ENCODE peak calls at places on chromosomes 16 and 17, in four cellular contexts. One of them, this sample, is unnamed.

GRCh38 chr16:14957576-14958322 is 17.1 kb upstream of the PDXDC1 start:
- DNase-seq in ovary: no peak
- DNase-seq in activated CD4-positive, CD25-positive, alpha-beta regulatory T cell: no peak
- DNase-seq in stimulated activated CD4-positive, alpha-beta T cell treated with anti-CD3 and anti-CD28 coated beads, Interleukin-1b, Interleukin-23, amount 100 ng/mL, for 1 hour: no peak
- DNase-seq in this sample: no peak

GRCh38 chr17:81388091-81388611 is 7.1 kb upstream of the BAHCC1 start:
- DNase-seq in ovary: no peak
- DNase-seq in activated CD4-positive, CD25-positive, alpha-beta regulatory T cell: no peak
- DNase-seq in stimulated activated CD4-positive, alpha-beta T cell treated with anti-CD3 and anti-CD28 coated beads, Interleukin-1b, Interleukin-23, amount 100 ng/mL, for 1 hour: no peak
- DNase-seq in this sample: peak

GRCh38 chr16:86777098-86777946 is 199.0 kb downstream of the FOXL1 start:
- DNase-seq in ovary: no peak
- DNase-seq in activated CD4-positive, CD25-positive, alpha-beta regulatory T cell: no peak
- DNase-seq in stimulated activated CD4-positive, alpha-beta T cell treated with anti-CD3 and anti-CD28 coated beads, Interleukin-1b, Interleukin-23, amount 100 ng/mL, for 1 hour: no peak
- DNase-seq in this sample: no peak

GRCh38 chr17:6523330-6523729 is 33.0 kb downstream of the PITPNM3 start:
- DNase-seq in ovary: no peak
- DNase-seq in activated CD4-positive, CD25-positive, alpha-beta regulatory T cell: no peak
- DNase-seq in stimulated activated CD4-positive, alpha-beta T cell treated with anti-CD3 and anti-CD28 coated beads, Interleukin-1b, Interleukin-23, amount 100 ng/mL, for 1 hour: no peak
- DNase-seq in this sample: no peak

GRCh38 chr16:49349446-49350168 is 24.0 kb upstream of the C16orf78 start:
- DNase-seq in ovary: no peak
- DNase-seq in activated CD4-positive, CD25-positive, alpha-beta regulatory T cell: no peak
- DNase-seq in stimulated activated CD4-positive, alpha-beta T cell treated with anti-CD3 and anti-CD28 coated beads, Interleukin-1b, Interleukin-23, amount 100 ng/mL, for 1 hour: no peak
- DNase-seq in this sample: no peak

GRCh38 chr17:79988163-79988971 is 47.3 kb downstream of the TBC1D16 start:
- DNase-seq in ovary: peak
- DNase-seq in activated CD4-positive, CD25-positive, alpha-beta regulatory T cell: no peak
- DNase-seq in stimulated activated CD4-positive, alpha-beta T cell treated with anti-CD3 and anti-CD28 coated beads, Interleukin-1b, Interleukin-23, amount 100 ng/mL, for 1 hour: no peak
- DNase-seq in this sample: no peak

GRCh38 chr17:77434136-77435114 is 293.7 kb downstream of the SEC14L1 start:
- DNase-seq in ovary: no peak
- DNase-seq in activated CD4-positive, CD25-positive, alpha-beta regulatory T cell: no peak
- DNase-seq in stimulated activated CD4-positive, alpha-beta T cell treated with anti-CD3 and anti-CD28 coated beads, Interleukin-1b, Interleukin-23, amount 100 ng/mL, for 1 hour: no peak
- DNase-seq in this sample: no peak

GRCh38 chr17:7290166-7290565 is 4.3 kb downstream of the YBX2 start:
- DNase-seq in ovary: no peak
- DNase-seq in activated CD4-positive, CD25-positive, alpha-beta regulatory T cell: no peak
- DNase-seq in stimulated activated CD4-positive, alpha-beta T cell treated with anti-CD3 and anti-CD28 coated beads, Interleukin-1b, Interleukin-23, amount 100 ng/mL, for 1 hour: no peak
- DNase-seq in this sample: no peak

GRCh38 chr17:82064433-82065192 is 991 bp downstream of the DUS1L start:
- DNase-seq in ovary: no peak
- DNase-seq in activated CD4-positive, CD25-positive, alpha-beta regulatory T cell: no peak
- DNase-seq in stimulated activated CD4-positive, alpha-beta T cell treated with anti-CD3 and anti-CD28 coated beads, Interleukin-1b, Interleukin-23, amount 100 ng/mL, for 1 hour: no peak
- DNase-seq in this sample: no peak

GRCh38 chr17:58156839-58157803 is 8.9 kb downstream of the OR4D1 start:
- DNase-seq in ovary: no peak
- DNase-seq in activated CD4-positive, CD25-positive, alpha-beta regulatory T cell: peak
- DNase-seq in stimulated activated CD4-positive, alpha-beta T cell treated with anti-CD3 and anti-CD28 coated beads, Interleukin-1b, Interleukin-23, amount 100 ng/mL, for 1 hour: peak
- DNase-seq in this sample: peak

GRCh38 chr16:23031508-23032098 is 117.6 kb downstream of the USP31 start:
- DNase-seq in ovary: no peak
- DNase-seq in activated CD4-positive, CD25-positive, alpha-beta regulatory T cell: no peak
- DNase-seq in stimulated activated CD4-positive, alpha-beta T cell treated with anti-CD3 and anti-CD28 coated beads, Interleukin-1b, Interleukin-23, amount 100 ng/mL, for 1 hour: no peak
- DNase-seq in this sample: no peak

GRCh38 chr16:65531475-65531874 is 409.6 kb upstream of the CDH11 start:
- DNase-seq in ovary: no peak
- DNase-seq in activated CD4-positive, CD25-positive, alpha-beta regulatory T cell: no peak
- DNase-seq in stimulated activated CD4-positive, alpha-beta T cell treated with anti-CD3 and anti-CD28 coated beads, Interleukin-1b, Interleukin-23, amount 100 ng/mL, for 1 hour: no peak
- DNase-seq in this sample: no peak

GRCh38 chr17:2521257-2521656 is 9.6 kb upstream of the METTL16 start:
- DNase-seq in ovary: no peak
- DNase-seq in activated CD4-positive, CD25-positive, alpha-beta regulatory T cell: no peak
- DNase-seq in stimulated activated CD4-positive, alpha-beta T cell treated with anti-CD3 and anti-CD28 coated beads, Interleukin-1b, Interleukin-23, amount 100 ng/mL, for 1 hour: no peak
- DNase-seq in this sample: no peak

GRCh38 chr17:57401556-57402488 is 145.5 kb downstream of the MSI2 start:
- DNase-seq in ovary: no peak
- DNase-seq in activated CD4-positive, CD25-positive, alpha-beta regulatory T cell: no peak
- DNase-seq in stimulated activated CD4-positive, alpha-beta T cell treated with anti-CD3 and anti-CD28 coated beads, Interleukin-1b, Interleukin-23, amount 100 ng/mL, for 1 hour: no peak
- DNase-seq in this sample: no peak

GRCh38 chr17:81101614-81102306 is 63.5 kb upstream of the PVALEF start:
- DNase-seq in ovary: peak
- DNase-seq in activated CD4-positive, CD25-positive, alpha-beta regulatory T cell: peak
- DNase-seq in stimulated activated CD4-positive, alpha-beta T cell treated with anti-CD3 and anti-CD28 coated beads, Interleukin-1b, Interleukin-23, amount 100 ng/mL, for 1 hour: peak
- DNase-seq in this sample: peak

GRCh38 chr16:85316321-85316919 is 204.1 kb upstream of the CIBAR2 start:
- DNase-seq in ovary: no peak
- DNase-seq in activated CD4-positive, CD25-positive, alpha-beta regulatory T cell: peak
- DNase-seq in stimulated activated CD4-positive, alpha-beta T cell treated with anti-CD3 and anti-CD28 coated beads, Interleukin-1b, Interleukin-23, amount 100 ng/mL, for 1 hour: no peak
- DNase-seq in this sample: peak

GRCh38 chr17:38466346-38467315 is 38.4 kb downstream of the ARHGAP23 start:
- DNase-seq in ovary: peak
- DNase-seq in activated CD4-positive, CD25-positive, alpha-beta regulatory T cell: no peak
- DNase-seq in stimulated activated CD4-positive, alpha-beta T cell treated with anti-CD3 and anti-CD28 coated beads, Interleukin-1b, Interleukin-23, amount 100 ng/mL, for 1 hour: no peak
- DNase-seq in this sample: no peak

GRCh38 chr17:74730491-74731346 is 6.3 kb upstream of the RAB37 start:
- DNase-seq in ovary: no peak
- DNase-seq in activated CD4-positive, CD25-positive, alpha-beta regulatory T cell: peak
- DNase-seq in stimulated activated CD4-positive, alpha-beta T cell treated with anti-CD3 and anti-CD28 coated beads, Interleukin-1b, Interleukin-23, amount 100 ng/mL, for 1 hour: no peak
- DNase-seq in this sample: no peak

GRCh38 chr16:641326-642188 is at the start of gene MCRIP2:
- DNase-seq in ovary: peak
- DNase-seq in activated CD4-positive, CD25-positive, alpha-beta regulatory T cell: peak
- DNase-seq in stimulated activated CD4-positive, alpha-beta T cell treated with anti-CD3 and anti-CD28 coated beads, Interleukin-1b, Interleukin-23, amount 100 ng/mL, for 1 hour: peak
- DNase-seq in this sample: no peak

GRCh38 chr16:55078699-55079415 is 148.2 kb downstream of the IRX5 start:
- DNase-seq in ovary: no peak
- DNase-seq in activated CD4-positive, CD25-positive, alpha-beta regulatory T cell: no peak
- DNase-seq in stimulated activated CD4-positive, alpha-beta T cell treated with anti-CD3 and anti-CD28 coated beads, Interleukin-1b, Interleukin-23, amount 100 ng/mL, for 1 hour: no peak
- DNase-seq in this sample: no peak

GRCh38 chr16:50354629-50355456 is 13.9 kb downstream of the BRD7 start:
- DNase-seq in ovary: no peak
- DNase-seq in activated CD4-positive, CD25-positive, alpha-beta regulatory T cell: no peak
- DNase-seq in stimulated activated CD4-positive, alpha-beta T cell treated with anti-CD3 and anti-CD28 coated beads, Interleukin-1b, Interleukin-23, amount 100 ng/mL, for 1 hour: no peak
- DNase-seq in this sample: peak

GRCh38 chr17:75720656-75721462 is at the start of gene ITGB4:
- DNase-seq in ovary: no peak
- DNase-seq in activated CD4-positive, CD25-positive, alpha-beta regulatory T cell: peak
- DNase-seq in stimulated activated CD4-positive, alpha-beta T cell treated with anti-CD3 and anti-CD28 coated beads, Interleukin-1b, Interleukin-23, amount 100 ng/mL, for 1 hour: peak
- DNase-seq in this sample: no peak

GRCh38 chr16:2365895-2366294 is 25.4 kb upstream of the ABCA3 start:
- DNase-seq in ovary: peak
- DNase-seq in activated CD4-positive, CD25-positive, alpha-beta regulatory T cell: no peak
- DNase-seq in stimulated activated CD4-positive, alpha-beta T cell treated with anti-CD3 and anti-CD28 coated beads, Interleukin-1b, Interleukin-23, amount 100 ng/mL, for 1 hour: no peak
- DNase-seq in this sample: no peak

GRCh38 chr17:73798111-73798748 is 154.0 kb upstream of the SDK2 start:
- DNase-seq in ovary: no peak
- DNase-seq in activated CD4-positive, CD25-positive, alpha-beta regulatory T cell: no peak
- DNase-seq in stimulated activated CD4-positive, alpha-beta T cell treated with anti-CD3 and anti-CD28 coated beads, Interleukin-1b, Interleukin-23, amount 100 ng/mL, for 1 hour: no peak
- DNase-seq in this sample: no peak

GRCh38 chr16:85898521-85899442 is at the start of gene IRF8:
- DNase-seq in ovary: no peak
- DNase-seq in activated CD4-positive, CD25-positive, alpha-beta regulatory T cell: peak
- DNase-seq in stimulated activated CD4-positive, alpha-beta T cell treated with anti-CD3 and anti-CD28 coated beads, Interleukin-1b, Interleukin-23, amount 100 ng/mL, for 1 hour: peak
- DNase-seq in this sample: no peak

GRCh38 chr16:85871756-85872155 is 27.2 kb upstream of the IRF8 start:
- DNase-seq in ovary: no peak
- DNase-seq in activated CD4-positive, CD25-positive, alpha-beta regulatory T cell: no peak
- DNase-seq in stimulated activated CD4-positive, alpha-beta T cell treated with anti-CD3 and anti-CD28 coated beads, Interleukin-1b, Interleukin-23, amount 100 ng/mL, for 1 hour: no peak
- DNase-seq in this sample: no peak

GRCh38 chr17:59234631-59235030 is 14.3 kb downstream of the GDPD1 start:
- DNase-seq in ovary: no peak
- DNase-seq in activated CD4-positive, CD25-positive, alpha-beta regulatory T cell: no peak
- DNase-seq in stimulated activated CD4-positive, alpha-beta T cell treated with anti-CD3 and anti-CD28 coated beads, Interleukin-1b, Interleukin-23, amount 100 ng/mL, for 1 hour: no peak
- DNase-seq in this sample: peak

GRCh38 chr17:30323895-30324319 is 9.9 kb downstream of the TMIGD1 start:
- DNase-seq in ovary: no peak
- DNase-seq in activated CD4-positive, CD25-positive, alpha-beta regulatory T cell: no peak
- DNase-seq in stimulated activated CD4-positive, alpha-beta T cell treated with anti-CD3 and anti-CD28 coated beads, Interleukin-1b, Interleukin-23, amount 100 ng/mL, for 1 hour: no peak
- DNase-seq in this sample: no peak

GRCh38 chr17:43665387-43666101 is 3.8 kb upstream of the MEOX1 start:
- DNase-seq in ovary: no peak
- DNase-seq in activated CD4-positive, CD25-positive, alpha-beta regulatory T cell: no peak
- DNase-seq in stimulated activated CD4-positive, alpha-beta T cell treated with anti-CD3 and anti-CD28 coated beads, Interleukin-1b, Interleukin-23, amount 100 ng/mL, for 1 hour: no peak
- DNase-seq in this sample: no peak

GRCh38 chr17:78284146-78284545 is 52.7 kb downstream of the TMEM235 start:
- DNase-seq in ovary: no peak
- DNase-seq in activated CD4-positive, CD25-positive, alpha-beta regulatory T cell: no peak
- DNase-seq in stimulated activated CD4-positive, alpha-beta T cell treated with anti-CD3 and anti-CD28 coated beads, Interleukin-1b, Interleukin-23, amount 100 ng/mL, for 1 hour: no peak
- DNase-seq in this sample: no peak

GRCh38 chr16:30009085-30009862 is 1.6 kb downstream of the DOC2A start:
- DNase-seq in ovary: no peak
- DNase-seq in activated CD4-positive, CD25-positive, alpha-beta regulatory T cell: no peak
- DNase-seq in stimulated activated CD4-positive, alpha-beta T cell treated with anti-CD3 and anti-CD28 coated beads, Interleukin-1b, Interleukin-23, amount 100 ng/mL, for 1 hour: no peak
- DNase-seq in this sample: no peak

GRCh38 chr17:76179496-76180467 is 38.7 kb upstream of the FOXJ1 start:
- DNase-seq in ovary: no peak
- DNase-seq in activated CD4-positive, CD25-positive, alpha-beta regulatory T cell: no peak
- DNase-seq in stimulated activated CD4-positive, alpha-beta T cell treated with anti-CD3 and anti-CD28 coated beads, Interleukin-1b, Interleukin-23, amount 100 ng/mL, for 1 hour: no peak
- DNase-seq in this sample: no peak

GRCh38 chr17:44190496-44190895 is 3.7 kb downstream of the TMUB2 start:
- DNase-seq in ovary: no peak
- DNase-seq in activated CD4-positive, CD25-positive, alpha-beta regulatory T cell: no peak
- DNase-seq in stimulated activated CD4-positive, alpha-beta T cell treated with anti-CD3 and anti-CD28 coated beads, Interleukin-1b, Interleukin-23, amount 100 ng/mL, for 1 hour: no peak
- DNase-seq in this sample: no peak

GRCh38 chr17:77423589-77424451 is 283.1 kb downstream of the SEC14L1 start:
- DNase-seq in ovary: peak
- DNase-seq in activated CD4-positive, CD25-positive, alpha-beta regulatory T cell: no peak
- DNase-seq in stimulated activated CD4-positive, alpha-beta T cell treated with anti-CD3 and anti-CD28 coated beads, Interleukin-1b, Interleukin-23, amount 100 ng/mL, for 1 hour: no peak
- DNase-seq in this sample: no peak

GRCh38 chr16:30018731-30019158 is 4.3 kb upstream of the C16orf92 start:
- DNase-seq in ovary: no peak
- DNase-seq in activated CD4-positive, CD25-positive, alpha-beta regulatory T cell: no peak
- DNase-seq in stimulated activated CD4-positive, alpha-beta T cell treated with anti-CD3 and anti-CD28 coated beads, Interleukin-1b, Interleukin-23, amount 100 ng/mL, for 1 hour: no peak
- DNase-seq in this sample: no peak

This sample was measured in NCI-H526.